ENCODE peak calls at places on chromosomes 11 and 22, in five cellular contexts. P is mesendoderm, G is cardiac muscle cell, Y is PC-3, Z is IMR-90. D is an unnamed sample. For H3K4me1, the result is how much of the 10 kb centered on the place peaks cover.

GRCh38 chr11:78414321-78415051 is 3.1 kb downstream of the GAB2 start:
- DNase-seq in Z (peak), Y (peak), G (no peak), P (peak), D (no peak)

GRCh38 chr22:17724241-17724640 is 50.0 kb downstream of the BID start:
- DNase-seq in Z (peak), P (no peak), G (no peak), Y (no peak), D (no peak)

GRCh38 chr11:87301785-87302540 is 264.2 kb downstream of the TMEM135 start:
- DNase-seq in G (no peak), Y (no peak), Z (peak), P (no peak), D (no peak)

GRCh38 chr22:33426451-33426850 is 368.3 kb upstream of the SYN3 start:
- DNase-seq in Z (peak), Y (no peak), G (no peak), P (no peak), D (no peak)

GRCh38 chr22:31127181-31127772 is 4.5 kb downstream of the INPP5J start:
- DNase-seq in Z (no peak), P (peak), Y (no peak), G (no peak), D (no peak)

GRCh38 chr11:24357620-24358386 is 139.1 kb upstream of the LUZP2 start:
- DNase-seq in Z (no peak), Y (no peak), G (no peak), P (peak), D (no peak)

GRCh38 chr11:118635642-118636041 is 28.2 kb downstream of the PHLDB1 start:
- DNase-seq in G (no peak), Y (no peak), P (no peak), Z (no peak), D (no peak)

GRCh38 chr22:36701941-36702640 is 1.5 kb downstream of the CACNG2 start:
- DNase-seq in Z (no peak), P (no peak), G (no peak), Y (no peak), D (no peak)

GRCh38 chr22:43833286-43834240 is 21.5 kb upstream of the EFCAB6 start:
- DNase-seq in Z (no peak), Y (no peak), P (no peak), G (peak), D (no peak)

GRCh38 chr11:116257871-116258270 is 514.9 kb downstream of the BUD13 start:
- DNase-seq in G (no peak), P (no peak), Z (no peak), Y (no peak), D (no peak)

GRCh38 chr11:2313051-2313951 is 11.5 kb downstream of the TSPAN32 start:
- DNase-seq in G (no peak), Z (no peak), P (no peak), Y (no peak), D (no peak)

GRCh38 chr11:67441082-67441683 is 2.1 kb downstream of the CORO1B start:
- DNase-seq in G (no peak), Z (no peak), P (no peak), Y (no peak), D (no peak)

GRCh38 chr11:5722622-5723021 is 13.6 kb upstream of the OR56B1 start:
- DNase-seq in Y (no peak), Z (no peak), P (no peak), G (no peak), D (no peak)

GRCh38 chr11:76613901-76614300 is 56.6 kb downstream of the LRRC32 start:
- DNase-seq in Y (no peak), G (no peak), P (no peak), Z (no peak), D (no peak)

GRCh38 chr11:83666149-83666548 is 380.0 kb upstream of the CCDC90B start:
- DNase-seq in Y (no peak), P (peak), G (no peak), Z (no peak), D (no peak)

GRCh38 chr11:83676061-83676460 is 389.9 kb upstream of the CCDC90B start:
- DNase-seq in G (no peak), Y (no peak), Z (no peak), P (no peak), D (no peak)

GRCh38 chr11:83674498-83674897 is 388.3 kb upstream of the CCDC90B start:
- DNase-seq in G (no peak), Y (no peak), P (no peak), Z (no peak), D (no peak)

GRCh38 chr11:83671295-83671694 is 385.1 kb upstream of the CCDC90B start:
- DNase-seq in Y (peak), P (no peak), G (no peak), Z (peak), D (no peak)
- H3K4me1 ChIP-seq in Y (under half), P (under half), G (under half), Z (under half), D (under half)

DNA sequence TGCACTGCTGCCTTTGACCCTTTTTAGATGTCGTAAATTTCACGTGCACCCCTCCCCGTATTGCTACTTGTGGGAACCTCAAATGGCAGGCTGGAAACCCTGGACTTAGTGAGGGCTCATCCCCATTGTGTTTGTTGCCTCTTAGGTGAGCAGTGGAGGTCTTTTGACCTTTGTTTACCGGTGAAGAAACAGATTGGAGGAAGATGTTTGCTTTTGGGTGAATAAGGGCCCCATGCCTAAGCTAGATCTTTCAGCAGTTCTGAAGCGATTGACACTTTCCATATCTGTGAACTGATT is 782 bp downstream of the SMARCB1 start:
- DNase-seq in G (no peak), Y (no peak), P (no peak), Z (no peak), D (no peak)
- H3K4me1 ChIP-seq in G (under half), Y (under half), P (under half), Z (under half), D (under half)

DNA sequence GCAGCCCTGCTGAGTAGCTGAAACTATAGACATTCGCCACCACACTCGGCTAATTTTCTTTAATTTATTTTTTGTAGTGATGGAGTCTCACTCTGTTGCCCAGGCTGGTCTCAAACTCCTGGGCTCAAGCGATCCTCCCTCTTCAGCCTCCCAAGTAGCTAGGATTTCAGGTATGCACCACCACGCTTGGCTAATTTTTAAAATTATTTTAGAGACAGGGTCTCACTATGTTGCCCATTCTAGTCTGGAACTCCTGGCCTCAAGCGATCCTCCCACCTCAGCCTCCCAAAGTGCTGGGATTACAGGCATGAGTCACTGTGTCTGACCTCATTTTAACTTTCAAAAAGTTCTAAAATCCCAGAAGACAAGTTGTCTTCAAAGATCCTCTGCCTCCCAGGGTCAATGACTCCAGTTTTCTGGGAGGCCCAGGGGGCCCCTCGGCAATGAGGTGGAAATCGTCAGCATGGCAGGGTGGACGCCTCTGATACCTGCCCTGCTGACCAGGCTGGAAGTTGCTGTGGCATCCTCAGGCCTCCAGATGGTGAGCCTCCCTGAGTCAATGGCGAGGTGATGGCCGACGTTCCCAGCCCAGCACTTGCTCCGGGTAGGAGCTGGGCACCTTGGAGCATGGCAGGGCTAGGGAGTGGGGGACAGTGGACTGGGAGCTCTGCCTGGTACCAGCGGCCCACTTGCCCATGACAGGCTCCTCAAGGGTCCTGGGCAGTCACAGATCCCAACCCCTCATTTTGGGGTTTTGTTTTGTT is 31.1 kb downstream of the RPL3 start:
- DNase-seq in P (no peak), Z (no peak), G (no peak), Y (no peak), D (no peak)
- H3K4me1 ChIP-seq in P (under half), Z (under half), G (under half), Y (under half), D (under half)

GRCh38 chr11:12185106-12185690 is 74.8 kb downstream of the MICAL2 start:
- DNase-seq in P (no peak), Z (no peak), G (no peak), Y (no peak), D (no peak)

GRCh38 chr11:12185914-12186313 is 75.5 kb downstream of the MICAL2 start:
- DNase-seq in Y (no peak), P (peak), Z (peak), G (peak), D (no peak)

GRCh38 chr11:12184696-12185095 is 74.3 kb downstream of the MICAL2 start:
- DNase-seq in G (no peak), P (no peak), Z (peak), Y (peak), D (no peak)

GRCh38 chr11:12182650-12183511 is 72.5 kb downstream of the MICAL2 start:
- DNase-seq in P (peak), G (peak), Y (peak), Z (peak), D (no peak)

GRCh38 chr11:12183827-12184620 is 73.6 kb downstream of the MICAL2 start:
- DNase-seq in P (no peak), G (no peak), Y (no peak), Z (no peak), D (no peak)
- H3K4me1 ChIP-seq in P (under half), G (half or more), Y (under half), Z (under half), D (under half)

DNA sequence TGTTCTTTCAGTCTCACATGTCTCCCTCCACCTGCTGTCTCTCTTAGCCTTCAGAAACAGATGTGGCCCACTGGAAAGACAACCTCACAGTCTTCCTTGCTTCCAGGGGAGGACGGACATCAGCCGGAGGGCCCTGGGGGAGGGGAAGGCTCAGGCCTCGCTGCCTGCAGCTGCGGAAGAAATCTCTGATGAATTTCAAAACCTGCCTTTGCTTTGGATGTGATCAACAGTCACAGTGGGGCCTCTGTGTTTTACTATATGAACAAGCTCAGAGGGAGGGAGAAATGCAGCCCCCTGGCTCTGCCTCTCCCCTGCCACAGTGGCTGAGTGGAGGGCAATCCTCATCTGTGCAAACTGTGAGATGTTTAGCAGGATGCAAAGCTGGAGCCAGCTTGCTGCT is 282.8 kb downstream of the NTM start:
- DNase-seq in G (no peak), Z (no peak), Y (no peak), P (no peak), D (no peak)
- H3K4me1 ChIP-seq in G (under half), Z (under half), Y (under half), P (under half), D (under half)

GRCh38 chr11:12812849-12813248 is 138.6 kb downstream of the TEAD1 start:
- DNase-seq in Z (no peak), Y (no peak), P (no peak), G (peak), D (no peak)
- H3K4me1 ChIP-seq in Z (half or more), Y (under half), P (under half), G (under half), D (half or more)